ENCODE peak calls at places on chromosomes 12 and 14, in nine cellular contexts. T is nephron progenitor cell, F is GM23338, I is endodermal cell, W is testis, R is body of pancreas, Y is CD14-positive monocyte, C is bronchial epithelial cell, G is fibroblast of pulmonary artery. O is an unnamed sample.
A peak's percentile ranks its signal among the peaks of the same experiment; 100 is the strongest.

GRCh38 chr14:61925043-61925442 is 162.8 kb downstream of the SNAPC1 start:
- DNase-seq in T (no peak), F (peak; percentile 74), I (peak; percentile 67), W (no peak), R (no peak), Y (no peak), C (peak; percentile 56), G (peak; percentile 5), O (no peak)

GRCh38 chr12:85627584-85627983 is 208.6 kb downstream of the RASSF9 start:
- DNase-seq in T (no peak), F (no peak), I (no peak), W (no peak), R (no peak), Y (no peak), C (peak; percentile 78), G (peak; percentile 65), O (peak; percentile 58)

GRCh38 chr14:64465208-64465821 is at the start of gene AKAP5:
- DNase-seq in T (peak; percentile 92), F (peak; percentile 91), I (peak; percentile 95), W (peak; percentile 51), R (peak; percentile 54), Y (no peak), C (peak; percentile 8), G (no peak), O (peak; percentile 54)

GRCh38 chr14:25049559-25050493 is at the start of gene STXBP6:
- DNase-seq in T (peak; percentile 85), F (peak; percentile 81), I (peak; percentile 87), W (peak; percentile 80), R (peak; percentile 87), Y (no peak), C (no peak), G (peak; percentile 55), O (peak; percentile 20)

GRCh38 chr14:102930753-102931579 is 8.5 kb downstream of the AMN start:
- DNase-seq in T (no peak), F (peak; percentile 70), I (peak; percentile 82), W (no peak), R (no peak), Y (no peak), C (peak; percentile 21), G (peak; percentile 10), O (no peak)

GRCh38 chr14:55077155-55077554 is 25.7 kb downstream of the MAPK1IP1L start:
- DNase-seq in T (no peak), F (peak; percentile 35), I (no peak), W (peak; percentile 9), R (no peak), Y (no peak), C (peak; percentile 87), G (peak; percentile 42), O (peak; percentile 40)

GRCh38 chr14:28651148-28651547 is 115.4 kb upstream of the FOXG1 start:
- DNase-seq in T (no peak), F (peak; percentile 32), I (peak; percentile 56), W (no peak), R (no peak), Y (no peak), C (peak; percentile 95), G (peak; percentile 45), O (peak; percentile 42)

GRCh38 chr14:72643317-72643801 is 250.5 kb downstream of the DPF3 start:
- DNase-seq in T (no peak), F (no peak), I (no peak), W (peak; percentile 22), R (no peak), Y (no peak), C (peak; percentile 94), G (peak; percentile 98), O (peak; percentile 95)

GRCh38 chr12:78473136-78473535 is 391.4 kb upstream of the SYT1 start:
- DNase-seq in T (no peak), F (no peak), I (no peak), W (no peak), R (no peak), Y (no peak), C (peak; percentile 25), G (peak; percentile 66), O (no peak)

GRCh38 chr12:89874146-89874545 is 165.5 kb upstream of the ATP2B1 start:
- DNase-seq in T (no peak), F (no peak), I (no peak), W (no peak), R (no peak), Y (no peak), C (no peak), G (no peak), O (no peak)

GRCh38 chr12:88238406-88238805 is 96.3 kb downstream of the TMTC3 start:
- DNase-seq in T (no peak), F (no peak), I (no peak), W (no peak), R (no peak), Y (no peak), C (no peak), G (no peak), O (no peak)

GRCh38 chr12:51994959-51995358 is 11.8 kb upstream of the TAMALIN start:
- DNase-seq in T (no peak), F (no peak), I (no peak), W (no peak), R (no peak), Y (no peak), C (no peak), G (no peak), O (no peak)

GRCh38 chr12:27549801-27550652 is 26.0 kb downstream of the PPFIBP1 start:
- DNase-seq in T (peak; percentile 33), F (peak; percentile 62), I (peak; percentile 91), W (peak; percentile 93), R (peak; percentile 87), Y (peak; percentile 79), C (peak; percentile 95), G (peak; percentile 99), O (peak; percentile 72)

GRCh38 chr12:102220736-102221135 is 23.1 kb upstream of the PMCH start:
- DNase-seq in T (no peak), F (no peak), I (no peak), W (no peak), R (no peak), Y (no peak), C (no peak), G (no peak), O (no peak)

GRCh38 chr14:100071545-100071944 is 6.3 kb downstream of the EVL start:
- DNase-seq in T (no peak), F (no peak), I (no peak), W (no peak), R (no peak), Y (no peak), C (no peak), G (no peak), O (no peak)

GRCh38 chr12:62279961-62280360 is 19.8 kb downstream of the USP15 start:
- DNase-seq in T (no peak), F (no peak), I (no peak), W (no peak), R (no peak), Y (no peak), C (no peak), G (no peak), O (no peak)

GRCh38 chr12:121883315-121883660 is 5.3 kb upstream of the PSMD9 start:
- DNase-seq in T (no peak), F (peak; percentile 52), I (peak; percentile 74), W (no peak), R (no peak), Y (no peak), C (no peak), G (no peak), O (no peak)

GRCh38 chr12:115064296-115064695 is 380.3 kb upstream of the TBX3 start:
- DNase-seq in T (no peak), F (no peak), I (no peak), W (no peak), R (no peak), Y (no peak), C (no peak), G (no peak), O (no peak)
- TF ChIP-seq CTCF in T (no peak), F (no peak), I (no peak), W (no peak), R (no peak), Y (no peak), C (no peak), G (no peak), O (no peak)

DNA sequence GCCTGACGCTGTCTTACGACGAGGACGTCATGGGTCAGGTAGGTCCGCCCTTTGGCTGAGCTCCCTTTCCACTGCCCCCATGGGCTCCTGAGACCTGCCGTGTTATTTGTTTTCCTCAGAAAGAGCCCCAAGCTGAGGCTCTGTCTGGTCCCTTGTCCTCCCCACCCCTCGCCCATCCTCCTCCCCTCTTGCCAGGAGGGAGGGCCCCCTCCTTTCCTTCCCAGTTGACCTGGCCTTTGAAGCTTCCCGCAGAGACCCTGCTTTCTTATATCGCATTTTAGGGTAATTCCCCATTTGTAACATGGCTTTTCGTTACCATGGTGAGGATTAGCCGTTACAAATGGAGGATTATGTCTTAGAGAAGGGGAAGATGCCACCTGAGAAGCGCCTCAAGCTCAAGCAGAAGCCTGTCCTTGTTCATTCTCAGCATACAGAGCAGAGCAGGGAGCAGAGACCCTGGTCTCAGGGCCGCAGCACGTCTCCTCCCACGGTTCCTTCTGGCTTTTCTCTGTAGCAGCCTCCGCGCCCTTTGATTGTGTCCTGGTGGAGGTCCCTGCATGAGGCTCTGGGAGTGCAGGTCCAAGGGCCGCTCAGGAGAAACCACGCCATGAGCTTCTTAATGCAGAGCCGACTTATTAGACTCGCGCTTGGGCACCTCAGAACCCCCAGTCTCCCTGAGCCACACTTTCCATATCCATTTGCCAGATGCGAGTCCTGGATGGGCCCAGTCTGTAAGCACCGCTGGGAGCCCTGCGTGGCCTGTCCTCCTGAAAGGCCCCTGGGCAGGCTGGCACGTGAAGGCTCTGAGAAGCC is 47.2 kb downstream of the UBE3B start:
- DNase-seq in T (no peak), F (no peak), I (no peak), W (no peak), R (no peak), Y (peak; percentile 11), C (no peak), G (no peak), O (no peak)
- TF ChIP-seq CTCF in T (no peak), F (no peak), I (no peak), W (no peak), R (no peak), Y (no peak), C (no peak), G (no peak), O (no peak)

GRCh38 chr14:75794615-75795038 is 133.6 kb downstream of the TTLL5 start:
- DNase-seq in T (no peak), F (peak; percentile 24), I (no peak), W (no peak), R (no peak), Y (no peak), C (peak; percentile 41), G (peak; percentile 88), O (no peak)

GRCh38 chr14:75793806-75794205 is 132.8 kb downstream of the TTLL5 start:
- DNase-seq in T (no peak), F (peak; percentile 13), I (no peak), W (peak; percentile 50), R (no peak), Y (no peak), C (no peak), G (peak; percentile 46), O (no peak)
- TF ChIP-seq CTCF in T (no peak), F (peak; percentile 30), I (peak; percentile 42), W (peak; percentile 28), R (peak; percentile 5), Y (no peak), C (peak; percentile 6), G (peak; percentile 20), O (no peak)

DNA sequence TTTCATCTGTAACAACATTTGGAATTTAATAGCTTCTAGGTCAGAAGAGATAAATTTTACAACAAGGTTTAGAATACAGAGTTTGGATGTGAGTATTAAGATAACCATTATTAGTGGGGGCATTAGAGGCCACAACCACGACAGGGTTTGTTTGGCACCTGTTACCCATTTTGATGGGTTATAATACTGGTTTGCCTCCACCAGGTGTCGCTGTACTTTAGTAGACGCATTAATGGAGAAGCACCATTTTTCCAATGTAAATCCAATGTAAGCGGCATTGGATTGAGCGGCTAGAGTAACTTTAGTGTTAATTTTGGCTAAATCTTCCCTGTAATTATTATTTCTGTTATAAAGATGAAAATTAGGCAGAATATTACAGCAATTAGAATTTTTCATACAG is 136.2 kb downstream of the SLCO1B3 start:
- DNase-seq in T (peak; percentile 49), F (peak; percentile 84), I (peak; percentile 83), W (peak; percentile 54), R (peak; percentile 50), Y (no peak), C (peak; percentile 8), G (peak; percentile 10), O (no peak)
- TF ChIP-seq CTCF in T (peak; percentile 65), F (peak; percentile 81), I (peak; percentile 98), W (peak; percentile 36), R (peak; percentile 53), Y (peak; percentile 21), C (peak; percentile 35), G (peak; percentile 39), O (no peak)

O was measured in RWPE1.